ENCODE peak calls at places on chromosomes 3 and 15, in five cellular contexts. Y, M, L, O and W are unnamed samples.

GRCh38 chr15:74752486-74753395 is 4.1 kb downstream of the CYP1A2 start:
- DNase-seq in L (peak; percentile 41), O (peak; percentile 9), M (no peak), Y (no peak), W (no peak)

GRCh38 chr3:133717424-133717823 is 28.8 kb upstream of the TF start:
- DNase-seq in O (no peak), M (no peak), L (no peak), Y (no peak), W (no peak)

GRCh38 chr15:89225588-89225987 is 4.2 kb upstream of the RLBP1 start:
- DNase-seq in O (no peak), M (no peak), L (no peak), Y (no peak), W (no peak)

GRCh38 chr3:175861916-175862315 is 1002.8 kb downstream of the NAALADL2 start:
- DNase-seq in M (no peak), L (no peak), O (no peak), Y (no peak), W (no peak)

GRCh38 chr15:71496336-71496955 is 313.9 kb upstream of the NR2E3 start:
- DNase-seq in O (no peak), L (peak; percentile 47), M (no peak), Y (no peak), W (no peak)

GRCh38 chr3:188553569-188553968 is 399.6 kb downstream of the LPP start:
- DNase-seq in L (no peak), Y (no peak), O (no peak), M (peak; percentile 0), W (peak; percentile 33)

GRCh38 chr15:48119277-48119676 is 1.5 kb upstream of the SLC24A5 start:
- DNase-seq in O (no peak), M (no peak), Y (peak; percentile 23), L (no peak), W (no peak)

GRCh38 chr3:195751584-195751983 is 30.8 kb downstream of the MUC20 start:
- DNase-seq in M (no peak), Y (no peak), O (peak; percentile 12), L (no peak), W (no peak)

GRCh38 chr3:194270627-194271458 is 80.3 kb downstream of the CPN2 start:
- DNase-seq in L (peak; percentile 35), M (no peak), Y (no peak), O (peak; percentile 93), W (no peak)

GRCh38 chr3:48240711-48241491 is at the start of gene ZNF589:
- DNase-seq in M (peak; percentile 89), Y (peak; percentile 84), O (peak; percentile 93), L (peak; percentile 94), W (peak; percentile 94)

GRCh38 chr3:3013299-3013698 is 96.9 kb downstream of the IL5RA start:
- DNase-seq in Y (no peak), O (no peak), M (no peak), L (no peak), W (no peak)

GRCh38 chr3:10373686-10374261 is 52.9 kb upstream of the SEC13 start:
- DNase-seq in M (no peak), Y (peak; percentile 72), O (no peak), L (peak; percentile 20), W (no peak)

GRCh38 chr3:148861277-148861869 is 3.7 kb upstream of the CPA3 start:
- DNase-seq in L (peak; percentile 26), M (no peak), Y (peak; percentile 34), O (no peak), W (no peak)

GRCh38 chr3:122916084-122916483 is 111.5 kb downstream of the SEMA5B start:
- DNase-seq in Y (no peak), L (no peak), O (no peak), M (no peak), W (peak; percentile 74)

GRCh38 chr3:184300377-184300717 is 1.3 kb downstream of the PSMD2 start:
- DNase-seq in M (no peak), L (peak; percentile 65), Y (no peak), O (no peak), W (no peak)